ENCODE peak calls at places on chromosomes 1 and 21, in eight cellular contexts. One of them, this sample, is unnamed.
A peak's percentile ranks its signal among the peaks of the same experiment; 100 is the strongest.

GRCh38 chr21:27818847-27819246 is 852.0 kb upstream of the ADAMTS5 start:
- DNase-seq in psoas muscle: no peak
- DNase-seq in right lobe of liver: no peak
- DNase-seq in CD8-positive, alpha-beta memory T cell: no peak
- DNase-seq in left lung: no peak
- DNase-seq in A549: no peak
- DNase-seq in colonic mucosa: no peak
- DNase-seq in HL-60: no peak
- DNase-seq in this sample: no peak

GRCh38 chr1:30248774-30249173 is 474.6 kb downstream of the MATN1 start:
- DNase-seq in psoas muscle: no peak
- DNase-seq in right lobe of liver: no peak
- DNase-seq in CD8-positive, alpha-beta memory T cell: no peak
- DNase-seq in left lung: no peak
- DNase-seq in A549: no peak
- DNase-seq in colonic mucosa: no peak
- DNase-seq in HL-60: no peak
- DNase-seq in this sample: no peak

GRCh38 chr1:40926441-40926840 is 53.1 kb upstream of the CTPS1 start:
- DNase-seq in psoas muscle: no peak
- DNase-seq in right lobe of liver: no peak
- DNase-seq in CD8-positive, alpha-beta memory T cell: no peak
- DNase-seq in left lung: no peak
- DNase-seq in A549: no peak
- DNase-seq in colonic mucosa: no peak
- DNase-seq in HL-60: no peak
- DNase-seq in this sample: no peak

GRCh38 chr1:201085902-201086735 is 26.1 kb downstream of the CACNA1S start:
- DNase-seq in psoas muscle: peak; percentile 88
- DNase-seq in right lobe of liver: peak; percentile 67
- DNase-seq in CD8-positive, alpha-beta memory T cell: no peak
- DNase-seq in left lung: no peak
- DNase-seq in A549: peak; percentile 61
- DNase-seq in colonic mucosa: peak; percentile 59
- DNase-seq in HL-60: no peak
- DNase-seq in this sample: no peak

GRCh38 chr1:81231729-81232038 is 569.0 kb upstream of the ADGRL2 start:
- DNase-seq in psoas muscle: no peak
- DNase-seq in right lobe of liver: no peak
- DNase-seq in CD8-positive, alpha-beta memory T cell: no peak
- DNase-seq in left lung: no peak
- DNase-seq in A549: no peak
- DNase-seq in colonic mucosa: no peak
- DNase-seq in HL-60: no peak
- DNase-seq in this sample: no peak

GRCh38 chr21:35232545-35233176 is 183.6 kb upstream of the RUNX1 start:
- DNase-seq in psoas muscle: no peak
- DNase-seq in right lobe of liver: no peak
- DNase-seq in CD8-positive, alpha-beta memory T cell: no peak
- DNase-seq in left lung: no peak
- DNase-seq in A549: peak; percentile 19
- DNase-seq in colonic mucosa: no peak
- DNase-seq in HL-60: no peak
- DNase-seq in this sample: no peak

GRCh38 chr1:68506386-68506785 is 9.5 kb upstream of the DEPDC1 start:
- DNase-seq in psoas muscle: no peak
- DNase-seq in right lobe of liver: no peak
- DNase-seq in CD8-positive, alpha-beta memory T cell: no peak
- DNase-seq in left lung: no peak
- DNase-seq in A549: no peak
- DNase-seq in colonic mucosa: no peak
- DNase-seq in HL-60: no peak
- DNase-seq in this sample: no peak

GRCh38 chr1:94981574-94981973 is 54.7 kb upstream of the CNN3 start:
- DNase-seq in psoas muscle: no peak
- DNase-seq in right lobe of liver: no peak
- DNase-seq in CD8-positive, alpha-beta memory T cell: no peak
- DNase-seq in left lung: no peak
- DNase-seq in A549: no peak
- DNase-seq in colonic mucosa: no peak
- DNase-seq in HL-60: no peak
- DNase-seq in this sample: no peak

GRCh38 chr1:178266619-178267066 is 172.7 kb downstream of the RASAL2 start:
- DNase-seq in psoas muscle: no peak
- DNase-seq in right lobe of liver: no peak
- DNase-seq in CD8-positive, alpha-beta memory T cell: no peak
- DNase-seq in left lung: no peak
- DNase-seq in A549: no peak
- DNase-seq in colonic mucosa: no peak
- DNase-seq in HL-60: no peak
- DNase-seq in this sample: no peak

GRCh38 chr1:245901037-245901436 is 606.0 kb downstream of the SMYD3 start:
- DNase-seq in psoas muscle: no peak
- DNase-seq in right lobe of liver: no peak
- DNase-seq in CD8-positive, alpha-beta memory T cell: no peak
- DNase-seq in left lung: no peak
- DNase-seq in A549: no peak
- DNase-seq in colonic mucosa: no peak
- DNase-seq in HL-60: peak; percentile 28
- DNase-seq in this sample: no peak

GRCh38 chr1:28329395-28330153 is 734 bp downstream of the MED18 start:
- DNase-seq in psoas muscle: peak; percentile 68
- DNase-seq in right lobe of liver: peak; percentile 35
- DNase-seq in CD8-positive, alpha-beta memory T cell: no peak
- DNase-seq in left lung: peak; percentile 83
- DNase-seq in A549: peak; percentile 30
- DNase-seq in colonic mucosa: peak; percentile 36
- DNase-seq in HL-60: no peak
- DNase-seq in this sample: no peak

GRCh38 chr1:94106716-94107115 is 14.2 kb downstream of the ABCA4 start:
- DNase-seq in psoas muscle: no peak
- DNase-seq in right lobe of liver: no peak
- DNase-seq in CD8-positive, alpha-beta memory T cell: no peak
- DNase-seq in left lung: no peak
- DNase-seq in A549: no peak
- DNase-seq in colonic mucosa: no peak
- DNase-seq in HL-60: no peak
- DNase-seq in this sample: no peak

GRCh38 chr1:21546122-21546825 is 37.1 kb downstream of the ALPL start:
- DNase-seq in psoas muscle: no peak
- DNase-seq in right lobe of liver: no peak
- DNase-seq in CD8-positive, alpha-beta memory T cell: no peak
- DNase-seq in left lung: no peak
- DNase-seq in A549: no peak
- DNase-seq in colonic mucosa: no peak
- DNase-seq in HL-60: peak; percentile 3
- DNase-seq in this sample: no peak

GRCh38 chr1:198630863-198631262 is 8.0 kb upstream of the PTPRC start:
- DNase-seq in psoas muscle: no peak
- DNase-seq in right lobe of liver: no peak
- DNase-seq in CD8-positive, alpha-beta memory T cell: no peak
- DNase-seq in left lung: no peak
- DNase-seq in A549: no peak
- DNase-seq in colonic mucosa: no peak
- DNase-seq in HL-60: no peak
- DNase-seq in this sample: no peak

GRCh38 chr1:59814180-59814900 is 409 bp upstream of the HOOK1 start:
- DNase-seq in psoas muscle: peak; percentile 63
- DNase-seq in right lobe of liver: peak; percentile 95
- DNase-seq in CD8-positive, alpha-beta memory T cell: peak; percentile 92
- DNase-seq in left lung: peak; percentile 90
- DNase-seq in A549: peak; percentile 90
- DNase-seq in colonic mucosa: peak; percentile 92
- DNase-seq in HL-60: no peak
- DNase-seq in this sample: peak; percentile 58

GRCh38 chr1:75035536-75035935 is 98.7 kb upstream of the LHX8 start:
- DNase-seq in psoas muscle: no peak
- DNase-seq in right lobe of liver: no peak
- DNase-seq in CD8-positive, alpha-beta memory T cell: no peak
- DNase-seq in left lung: no peak
- DNase-seq in A549: no peak
- DNase-seq in colonic mucosa: no peak
- DNase-seq in HL-60: no peak
- DNase-seq in this sample: no peak

GRCh38 chr1:106889504-106890027 is 166.9 kb upstream of the PRMT6 start:
- DNase-seq in psoas muscle: no peak
- DNase-seq in right lobe of liver: no peak
- DNase-seq in CD8-positive, alpha-beta memory T cell: no peak
- DNase-seq in left lung: no peak
- DNase-seq in A549: no peak
- DNase-seq in colonic mucosa: no peak
- DNase-seq in HL-60: no peak
- DNase-seq in this sample: no peak
- H3K4me3 ChIP-seq in psoas muscle: no peak overlapping the region
- H3K4me3 ChIP-seq in right lobe of liver: no peak overlapping the region
- H3K4me3 ChIP-seq in CD8-positive, alpha-beta memory T cell: no peak overlapping the region
- H3K4me3 ChIP-seq in left lung: no peak overlapping the region
- H3K4me3 ChIP-seq in A549: no peak overlapping the region
- H3K4me3 ChIP-seq in colonic mucosa: no peak overlapping the region
- H3K4me3 ChIP-seq in HL-60: no peak overlapping the region
- H3K4me3 ChIP-seq in this sample: no peak overlapping the region

GRCh38 chr1:19430121-19431068 is 54.9 kb downstream of the CAPZB start:
- DNase-seq in psoas muscle: no peak
- DNase-seq in right lobe of liver: no peak
- DNase-seq in CD8-positive, alpha-beta memory T cell: no peak
- DNase-seq in left lung: no peak
- DNase-seq in A549: peak; percentile 34
- DNase-seq in colonic mucosa: no peak
- DNase-seq in HL-60: no peak
- DNase-seq in this sample: no peak

GRCh38 chr1:19432943-19433609 is 52.3 kb downstream of the CAPZB start:
- DNase-seq in psoas muscle: no peak
- DNase-seq in right lobe of liver: no peak
- DNase-seq in CD8-positive, alpha-beta memory T cell: no peak
- DNase-seq in left lung: no peak
- DNase-seq in A549: no peak
- DNase-seq in colonic mucosa: no peak
- DNase-seq in HL-60: no peak
- DNase-seq in this sample: no peak

GRCh38 chr1:19435851-19436465 is 49.4 kb downstream of the CAPZB start:
- DNase-seq in psoas muscle: no peak
- DNase-seq in right lobe of liver: no peak
- DNase-seq in CD8-positive, alpha-beta memory T cell: no peak
- DNase-seq in left lung: no peak
- DNase-seq in A549: no peak
- DNase-seq in colonic mucosa: no peak
- DNase-seq in HL-60: no peak
- DNase-seq in this sample: no peak

GRCh38 chr1:19435181-19435580 is 50.2 kb downstream of the CAPZB start:
- DNase-seq in psoas muscle: no peak
- DNase-seq in right lobe of liver: no peak
- DNase-seq in CD8-positive, alpha-beta memory T cell: no peak
- DNase-seq in left lung: no peak
- DNase-seq in A549: no peak
- DNase-seq in colonic mucosa: no peak
- DNase-seq in HL-60: peak; percentile 88
- DNase-seq in this sample: no peak

DNA sequence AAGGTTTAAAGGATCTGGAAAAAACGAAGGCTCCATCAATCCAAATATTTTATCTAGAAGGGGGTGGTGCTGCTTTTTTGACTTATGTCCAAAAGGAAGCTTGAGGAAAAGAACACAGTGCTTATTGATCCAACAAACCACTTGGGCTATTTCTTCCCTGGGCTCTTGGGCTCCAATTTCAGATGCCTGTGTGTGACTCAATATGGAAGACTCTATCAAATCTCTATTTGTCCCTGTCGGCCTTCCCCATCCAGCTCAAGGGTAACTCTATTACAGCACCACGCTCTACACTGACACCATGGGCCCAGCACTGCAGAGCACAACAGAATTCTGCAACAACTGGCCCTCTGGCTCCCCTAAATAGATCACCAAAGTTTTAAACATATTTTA is 51.7 kb downstream of the CAPZB start:
- DNase-seq in psoas muscle: no peak
- DNase-seq in right lobe of liver: no peak
- DNase-seq in CD8-positive, alpha-beta memory T cell: no peak
- DNase-seq in left lung: no peak
- DNase-seq in A549: no peak
- DNase-seq in colonic mucosa: no peak
- DNase-seq in HL-60: no peak
- DNase-seq in this sample: no peak
- H3K4me3 ChIP-seq in psoas muscle: peak overlapping the region; percentile 23
- H3K4me3 ChIP-seq in right lobe of liver: no peak overlapping the region
- H3K4me3 ChIP-seq in CD8-positive, alpha-beta memory T cell: no peak overlapping the region
- H3K4me3 ChIP-seq in left lung: no peak overlapping the region
- H3K4me3 ChIP-seq in A549: no peak overlapping the region
- H3K4me3 ChIP-seq in colonic mucosa: no peak overlapping the region
- H3K4me3 ChIP-seq in HL-60: no peak overlapping the region
- H3K4me3 ChIP-seq in this sample: no peak overlapping the region

DNA sequence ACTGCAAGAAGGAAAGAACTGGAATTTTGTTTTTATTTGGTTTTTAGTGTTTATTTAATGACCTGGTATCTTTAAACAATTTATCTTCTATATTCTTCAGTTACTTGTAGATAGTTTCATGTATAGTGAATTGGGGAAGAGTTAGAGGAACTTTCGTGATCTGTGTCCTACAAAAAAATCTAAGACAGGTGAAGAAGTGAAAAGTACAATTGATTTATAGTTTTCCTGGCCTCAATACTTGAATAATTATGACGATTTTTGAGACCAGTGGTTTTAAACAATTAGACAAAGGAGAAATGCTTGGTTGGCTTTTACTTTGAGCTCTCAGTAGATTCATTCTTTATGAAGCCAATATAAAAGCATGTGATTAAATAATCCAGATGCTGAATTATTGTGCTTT is 7.5 kb downstream of the MIER1 start:
- DNase-seq in psoas muscle: no peak
- DNase-seq in right lobe of liver: no peak
- DNase-seq in CD8-positive, alpha-beta memory T cell: no peak
- DNase-seq in left lung: no peak
- DNase-seq in A549: no peak
- DNase-seq in colonic mucosa: no peak
- DNase-seq in HL-60: no peak
- DNase-seq in this sample: no peak
- H3K4me3 ChIP-seq in psoas muscle: peak overlapping the region; percentile 83
- H3K4me3 ChIP-seq in right lobe of liver: no peak overlapping the region
- H3K4me3 ChIP-seq in CD8-positive, alpha-beta memory T cell: peak overlapping the region; percentile 15
- H3K4me3 ChIP-seq in left lung: peak overlapping the region; percentile 74
- H3K4me3 ChIP-seq in A549: peak overlapping the region; percentile 77
- H3K4me3 ChIP-seq in colonic mucosa: peak overlapping the region; percentile 60
- H3K4me3 ChIP-seq in HL-60: peak overlapping the region; percentile 75
- H3K4me3 ChIP-seq in this sample: no peak overlapping the region

GRCh38 chr1:63318255-63319068 is 3.9 kb upstream of the FOXD3 start:
- DNase-seq in psoas muscle: no peak
- DNase-seq in right lobe of liver: no peak
- DNase-seq in CD8-positive, alpha-beta memory T cell: no peak
- DNase-seq in left lung: no peak
- DNase-seq in A549: no peak
- DNase-seq in colonic mucosa: no peak
- DNase-seq in HL-60: no peak
- DNase-seq in this sample: no peak
- H3K4me3 ChIP-seq in psoas muscle: no peak overlapping the region
- H3K4me3 ChIP-seq in right lobe of liver: no peak overlapping the region
- H3K4me3 ChIP-seq in CD8-positive, alpha-beta memory T cell: no peak overlapping the region
- H3K4me3 ChIP-seq in left lung: no peak overlapping the region
- H3K4me3 ChIP-seq in A549: no peak overlapping the region
- H3K4me3 ChIP-seq in colonic mucosa: no peak overlapping the region
- H3K4me3 ChIP-seq in HL-60: no peak overlapping the region
- H3K4me3 ChIP-seq in this sample: no peak overlapping the region